ENCODE peak calls at places on chromosomes 4 and X, in six cellular contexts. S is GM23248, B is SHP77, U is SW480, D is cardiac fibroblast, X is RKO. H is an unnamed sample.

GRCh38 chrX:75230296-75230695 is 43.6 kb upstream of the UPRT start:
- DNase-seq in S (peak), B (no peak), U (no peak), D (no peak), X (no peak), H (no peak)

GRCh38 chrX:22276781-22277180 is 4.1 kb downstream of the CBLL2 start:
- DNase-seq in S (peak), B (no peak), U (no peak), D (peak), X (peak), H (no peak)

GRCh38 chrX:39258331-39258730 is 457.1 kb downstream of the MID1IP1 start:
- DNase-seq in S (peak), B (no peak), U (peak), D (no peak), X (no peak), H (no peak)

GRCh38 chrX:14029425-14030247 is at the start of gene GEMIN8:
- DNase-seq in S (peak), B (peak), U (peak), D (peak), X (peak), H (peak)

GRCh38 chr4:110193822-110194761 is 4.3 kb downstream of the ELOVL6 start:
- DNase-seq in S (peak), B (peak), U (peak), D (peak), X (peak), H (no peak)

GRCh38 chr4:141036786-141037185 is 96.5 kb downstream of the RNF150 start:
- DNase-seq in S (no peak), B (no peak), U (no peak), D (peak), X (no peak), H (no peak)

GRCh38 chr4:47418147-47418546 is 45.4 kb downstream of the COMMD8 start:
- DNase-seq in S (no peak), B (no peak), U (no peak), D (no peak), X (no peak), H (no peak)

GRCh38 chrX:51742586-51742985 is 656 bp upstream of the GSPT2 start:
- DNase-seq in S (no peak), B (no peak), U (no peak), D (no peak), X (no peak), H (no peak)

GRCh38 chrX:57906790-57907189 is 3.5 kb downstream of the ZXDA start:
- DNase-seq in S (peak), B (no peak), U (no peak), D (peak), X (no peak), H (no peak)

H was measured in posterior vena cava.